ENCODE peak calls at places on chromosomes 1 and 21, in seven cellular contexts. R is RKO; U is upper lobe of right lung; M is CD8-positive, alpha-beta T cell; I is H54; B is Calu3; L is GM04504. K is an unnamed sample.

GRCh38 chr1:15089244-15089992 is 64.1 kb upstream of the TMEM51 start:
- DNase-seq in R (no peak), U (no peak), M (no peak), I (no peak), B (peak), L (no peak), K (no peak)

GRCh38 chr1:25065246-25066238 is 135.5 kb upstream of the RUNX3 start:
- DNase-seq in R (no peak), U (peak), M (peak), I (no peak), B (no peak), L (peak), K (peak)

GRCh38 chr21:41743321-41744027 is 23.4 kb downstream of the RIPK4 start:
- DNase-seq in R (no peak), U (no peak), M (no peak), I (no peak), B (no peak), L (no peak), K (no peak)

GRCh38 chr1:19798486-19799232 is 1.1 kb downstream of the TMCO4 start:
- DNase-seq in R (peak), U (no peak), M (no peak), I (no peak), B (no peak), L (no peak), K (no peak)

GRCh38 chr21:15121655-15122120 is 56.9 kb upstream of the NRIP1 start:
- DNase-seq in R (no peak), U (no peak), M (no peak), I (peak), B (no peak), L (no peak), K (no peak)

GRCh38 chr1:110203021-110203661 is 7.0 kb upstream of the KCNC4 start:
- DNase-seq in R (peak), U (no peak), M (peak), I (peak), B (peak), L (peak), K (no peak)

GRCh38 chr21:14548751-14549150 is 2.6 kb upstream of the SAMSN1 start:
- DNase-seq in R (no peak), U (no peak), M (no peak), I (no peak), B (no peak), L (no peak), K (no peak)

GRCh38 chr1:212477680-212478466 is 45.2 kb downstream of the NENF start:
- DNase-seq in R (no peak), U (peak), M (no peak), I (no peak), B (peak), L (no peak), K (no peak)

GRCh38 chr1:213120961-213121360 is 69.9 kb downstream of the RPS6KC1 start:
- DNase-seq in R (no peak), U (no peak), M (no peak), I (no peak), B (no peak), L (no peak), K (no peak)

K was measured in cardiac septum.